ENCODE peak calls at places on chromosomes 16 and 17, in seven cellular contexts. S, Y, V, X, Z, P and O are unnamed samples. For H3K9me3, the result is how much of the 10 kb centered on the place peaks cover.

GRCh38 chr17:43779145-43780125 is 658 bp upstream of the DUSP3 start:
- DNase-seq in S (no peak), Y (peak), V (peak), X (no peak), Z (no peak), P (no peak), O (peak)

GRCh38 chr16:81816793-81817210 is 37.7 kb downstream of the PLCG2 start:
- DNase-seq in S (no peak), Y (no peak), V (no peak), X (no peak), Z (no peak), P (no peak), O (no peak)

GRCh38 chr17:20009302-20010098 is at the start of gene SPECC1:
- DNase-seq in S (peak), Y (peak), V (peak), X (peak), Z (peak), P (peak), O (peak)

GRCh38 chr17:81390436-81391214 is 4.6 kb upstream of the BAHCC1 start:
- DNase-seq in S (no peak), Y (no peak), V (no peak), X (no peak), Z (no peak), P (no peak), O (no peak)

GRCh38 chr17:5381542-5381941 is 37.9 kb downstream of the NUP88 start:
- DNase-seq in S (no peak), Y (no peak), V (peak), X (no peak), Z (no peak), P (no peak), O (no peak)

GRCh38 chr16:88785106-88785924 is at the start of gene PIEZO1:
- DNase-seq in S (peak), Y (peak), V (peak), X (peak), Z (peak), P (peak), O (peak)

GRCh38 chr17:60947100-60947499 is 269.4 kb downstream of the BCAS3 start:
- DNase-seq in S (no peak), Y (no peak), V (peak), X (no peak), Z (no peak), P (no peak), O (no peak)

GRCh38 chr17:82287013-82287848 is 13.7 kb upstream of the CSNK1D start:
- DNase-seq in S (no peak), Y (no peak), V (no peak), X (no peak), Z (no peak), P (no peak), O (no peak)

GRCh38 chr17:41547378-41547841 is 19.3 kb upstream of the KRT19 start:
- DNase-seq in S (no peak), Y (no peak), V (no peak), X (no peak), Z (no peak), P (no peak), O (no peak)

GRCh38 chr17:41548844-41549595 is 20.9 kb upstream of the KRT19 start:
- DNase-seq in S (peak), Y (peak), V (peak), X (peak), Z (peak), P (peak), O (peak)

GRCh38 chr17:41547921-41548843 is 20.1 kb upstream of the KRT19 start:
- DNase-seq in S (no peak), Y (peak), V (peak), X (peak), Z (peak), P (peak), O (no peak)

GRCh38 chr17:41551370-41551769 is 20.5 kb downstream of the KRT9 start:
- DNase-seq in S (no peak), Y (no peak), V (peak), X (no peak), Z (no peak), P (no peak), O (no peak)

DNA sequence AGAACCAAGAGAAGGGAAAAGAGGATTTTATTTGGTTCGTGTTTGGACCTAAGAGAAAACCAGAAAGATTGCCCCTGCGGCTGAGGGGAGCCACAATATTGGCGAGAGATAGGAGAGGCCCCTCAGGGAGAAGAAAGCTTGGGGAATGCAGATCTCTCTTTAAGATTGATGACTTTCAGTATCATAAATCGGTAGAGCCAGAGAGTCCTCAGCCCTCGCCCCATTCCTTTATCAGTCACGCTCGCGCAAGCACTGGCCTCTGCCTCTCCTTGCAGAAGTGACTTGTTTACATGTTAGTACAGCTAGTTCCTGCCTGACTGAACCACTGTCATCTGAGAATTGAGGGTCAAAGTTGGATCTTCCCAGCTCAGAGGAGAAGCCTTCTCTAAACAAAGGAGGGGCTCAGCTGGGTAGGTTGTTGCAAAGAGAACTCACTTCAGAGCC is 21.5 kb upstream of the KRT19 start:
- DNase-seq in S (no peak), Y (no peak), V (peak), X (no peak), Z (no peak), P (no peak), O (no peak)
- TF ChIP-seq CTCF in S (no peak), Y (no peak), V (no peak), X (peak), Z (no peak), P (no peak), O (no peak)

GRCh38 chr16:35148748-35149147 is 1689.3 kb downstream of the TP53TG3F start:
- DNase-seq in S (no peak), Y (no peak), V (no peak), X (no peak), Z (no peak), P (no peak), O (no peak)

GRCh38 chr16:35152067-35152627 is 1692.7 kb downstream of the TP53TG3F start:
- DNase-seq in S (no peak), Y (no peak), V (no peak), X (no peak), Z (no peak), P (no peak), O (no peak)

GRCh38 chr16:35149550-35149949 is 1690.1 kb downstream of the TP53TG3F start:
- DNase-seq in S (no peak), Y (no peak), V (no peak), X (no peak), Z (no peak), P (no peak), O (no peak)

GRCh38 chr16:35147556-35148504 is 1688.4 kb downstream of the TP53TG3F start:
- DNase-seq in S (no peak), Y (no peak), V (no peak), X (no peak), Z (no peak), P (no peak), O (no peak)

DNA sequence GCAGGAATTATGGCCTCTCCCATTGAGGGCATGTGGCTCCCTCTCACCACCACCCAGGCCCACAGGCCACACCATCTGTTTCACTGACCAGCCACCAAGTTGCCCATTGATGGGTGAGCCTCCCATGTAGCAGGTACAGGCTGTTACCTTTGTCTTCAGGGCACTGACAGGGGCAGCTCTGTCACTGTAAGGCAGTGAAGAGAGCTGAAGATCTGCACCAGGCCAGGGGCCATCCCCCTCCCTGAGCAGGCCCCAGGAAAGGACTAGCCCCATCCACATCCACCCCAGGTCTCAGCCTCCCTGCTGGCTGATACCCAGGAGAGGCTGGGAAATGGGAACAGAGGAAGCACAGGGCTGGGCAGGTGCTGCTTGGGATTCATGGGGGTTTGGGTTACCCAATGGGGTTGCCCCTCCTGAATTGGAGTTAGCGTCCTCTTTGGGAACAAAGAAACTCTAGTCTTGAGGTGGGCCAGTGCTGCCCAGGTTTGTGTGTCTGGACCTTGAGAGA is 1691.4 kb downstream of the TP53TG3F start:
- DNase-seq in S (no peak), Y (no peak), V (no peak), X (no peak), Z (no peak), P (no peak), O (no peak)
- H3K9me3 ChIP-seq in S (under half), Y (under half), V (under half), X (under half), Z (under half), P (under half), O (under half)

DNA sequence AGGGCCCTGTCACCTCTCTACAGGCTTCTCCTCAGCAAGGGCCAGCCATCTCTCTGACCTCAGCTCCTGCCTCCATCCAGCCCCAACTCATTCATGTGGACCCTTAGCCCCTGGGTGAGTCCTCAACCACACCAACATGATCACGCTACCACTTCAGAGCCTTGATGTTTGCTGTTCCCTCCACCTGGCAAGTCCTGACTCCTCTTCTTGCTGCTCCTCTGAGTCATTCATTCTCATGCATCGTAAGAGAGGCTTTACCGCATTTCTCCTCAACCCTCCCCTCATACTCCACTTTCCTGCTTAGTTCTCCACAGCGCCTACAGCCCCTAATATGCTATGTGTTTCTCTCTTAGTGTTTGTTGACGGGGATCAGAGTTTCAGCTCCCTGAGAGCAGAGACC is 99.9 kb downstream of the C17orf67 start:
- DNase-seq in S (no peak), Y (no peak), V (no peak), X (no peak), Z (no peak), P (no peak), O (no peak)
- TF ChIP-seq CTCF in S (no peak), Y (no peak), V (no peak), X (no peak), Z (no peak), P (no peak), O (no peak)

GRCh38 chr17:14461131-14461530 is 160.2 kb downstream of the HS3ST3B1 start:
- DNase-seq in S (no peak), Y (no peak), V (no peak), X (no peak), Z (no peak), P (no peak), O (no peak)

GRCh38 chr17:14460502-14460901 is 159.6 kb downstream of the HS3ST3B1 start:
- DNase-seq in S (no peak), Y (no peak), V (no peak), X (no peak), Z (no peak), P (no peak), O (no peak)

GRCh38 chr17:14468858-14469257 is 168.0 kb downstream of the HS3ST3B1 start:
- DNase-seq in S (no peak), Y (no peak), V (no peak), X (no peak), Z (no peak), P (no peak), O (no peak)

GRCh38 chr17:14459955-14460354 is 159.1 kb downstream of the HS3ST3B1 start:
- DNase-seq in S (no peak), Y (no peak), V (no peak), X (no peak), Z (no peak), P (no peak), O (no peak)

GRCh38 chr17:14464741-14465140 is 163.9 kb downstream of the HS3ST3B1 start:
- DNase-seq in S (no peak), Y (no peak), V (peak), X (no peak), Z (no peak), P (peak), O (no peak)
- H3K9me3 ChIP-seq in S (under half), Y (under half), V (under half), X (under half), Z (under half), P (under half), O (under half)

GRCh38 chr17:78555741-78556401 is 21.3 kb downstream of the DNAH17 start:
- DNase-seq in S (no peak), Y (no peak), V (no peak), X (no peak), Z (no peak), P (no peak), O (no peak)
- TF ChIP-seq CTCF in S (no peak), Y (no peak), V (no peak), X (no peak), Z (no peak), P (no peak), O (no peak)